ENCODE peak calls at places on chromosomes 3 and 15, in five cellular contexts. I is body of pancreas, Z is fibroblast of lung, K is aorta, J is thoracic aorta. H is an unnamed sample.

GRCh38 chr15:96887730-96888129 is 557.2 kb downstream of the NR2F2 start:
- DNase-seq in I (no peak), Z (peak; percentile 70), K (no peak), J (no peak), H (no peak)

GRCh38 chr15:84788500-84788899 is 28.7 kb upstream of the ALPK3 start:
- DNase-seq in I (no peak), Z (no peak), K (no peak), J (no peak), H (no peak)

GRCh38 chr15:31447893-31448634 is 121.4 kb downstream of the KLF13 start:
- DNase-seq in I (no peak), Z (no peak), K (no peak), J (no peak), H (no peak)

GRCh38 chr3:115146418-115147328 is at the start of gene ZBTB20:
- DNase-seq in I (peak; percentile 73), Z (peak; percentile 74), K (peak; percentile 81), J (peak; percentile 3), H (peak; percentile 63)

GRCh38 chr3:171190668-171191067 is 164.1 kb upstream of the SLC2A2 start:
- DNase-seq in I (no peak), Z (no peak), K (no peak), J (no peak), H (no peak)

GRCh38 chr3:27633224-27633545 is 88.9 kb downstream of the EOMES start:
- DNase-seq in I (no peak), Z (peak; percentile 66), K (no peak), J (no peak), H (no peak)

GRCh38 chr3:104849070-104849469 is 517.6 kb upstream of the ALCAM start:
- DNase-seq in I (no peak), Z (no peak), K (no peak), J (no peak), H (no peak)

GRCh38 chr3:66066963-66067617 is 28.4 kb upstream of the MAGI1 start:
- DNase-seq in I (no peak), Z (no peak), K (no peak), J (no peak), H (no peak)

GRCh38 chr15:69391046-69391757 is 22.9 kb upstream of the KIF23 start:
- DNase-seq in I (no peak), Z (no peak), K (no peak), J (no peak), H (no peak)

GRCh38 chr3:172324591-172325203 is 123.6 kb downstream of the GHSR start:
- DNase-seq in I (no peak), Z (no peak), K (peak; percentile 51), J (no peak), H (no peak)

GRCh38 chr15:98714906-98715305 is 66.6 kb downstream of the IGF1R start:
- DNase-seq in I (no peak), Z (no peak), K (no peak), J (no peak), H (no peak)

GRCh38 chr15:99057697-99058420 is 47.0 kb upstream of the SYNM start:
- DNase-seq in I (no peak), Z (no peak), K (no peak), J (no peak), H (no peak)

GRCh38 chr3:66372681-66373350 is 128.0 kb downstream of the LRIG1 start:
- DNase-seq in I (peak; percentile 80), Z (no peak), K (no peak), J (no peak), H (peak; percentile 19)

GRCh38 chr3:78868570-78868969 is 899.2 kb downstream of the ROBO1 start:
- DNase-seq in I (no peak), Z (no peak), K (no peak), J (no peak), H (no peak)

GRCh38 chr15:79050341-79050740 is 40.2 kb downstream of the RASGRF1 start:
- DNase-seq in I (no peak), Z (no peak), K (no peak), J (no peak), H (no peak)

GRCh38 chr3:11706604-11707003 is 62.9 kb upstream of the VGLL4 start:
- DNase-seq in I (no peak), Z (no peak), K (no peak), J (no peak), H (no peak)

GRCh38 chr3:53921296-53921695 is 29.6 kb upstream of the SELENOK start:
- DNase-seq in I (no peak), Z (peak; percentile 7), K (no peak), J (no peak), H (no peak)

GRCh38 chr15:72339777-72340177 is 19.8 kb upstream of the CELF6 start:
- DNase-seq in I (peak; percentile 19), Z (peak; percentile 95), K (no peak), J (no peak), H (no peak)

GRCh38 chr3:101950510-101950909 is 101.2 kb downstream of the NFKBIZ start:
- DNase-seq in I (no peak), Z (peak; percentile 24), K (no peak), J (no peak), H (no peak)

GRCh38 chr3:184174278-184174645 is 393 bp upstream of the AP2M1 start:
- DNase-seq in I (no peak), Z (no peak), K (no peak), J (no peak), H (no peak)

GRCh38 chr3:149134560-149134959 is 5.1 kb downstream of the HPS3 start:
- DNase-seq in I (no peak), Z (peak; percentile 14), K (no peak), J (no peak), H (no peak)

GRCh38 chr3:47394140-47394855 is 13.5 kb downstream of the PTPN23 start:
- DNase-seq in I (no peak), Z (no peak), K (no peak), J (no peak), H (no peak)

GRCh38 chr15:37101634-37102314 is 1.4 kb upstream of the MEIS2 start:
- DNase-seq in I (peak; percentile 78), Z (peak; percentile 74), K (peak; percentile 88), J (no peak), H (no peak)

GRCh38 chr15:43776101-43776717 is 557 bp downstream of the ELL3 start:
- DNase-seq in I (peak; percentile 40), Z (no peak), K (no peak), J (no peak), H (peak; percentile 13)

GRCh38 chr15:92294759-92295158 is 98.9 kb upstream of the ST8SIA2 start:
- DNase-seq in I (no peak), Z (no peak), K (no peak), J (no peak), H (no peak)

GRCh38 chr3:161028485-161029018 is 76.6 kb downstream of the B3GALNT1 start:
- DNase-seq in I (no peak), Z (no peak), K (no peak), J (no peak), H (no peak)

GRCh38 chr3:162161595-162161994 is 665.0 kb downstream of the OTOL1 start:
- DNase-seq in I (no peak), Z (no peak), K (no peak), J (no peak), H (no peak)

GRCh38 chr3:71640549-71640948 is 57.0 kb upstream of the FOXP1 start:
- DNase-seq in I (no peak), Z (no peak), K (no peak), J (no peak), H (no peak)
- H3K9me3 ChIP-seq in I (no peaks in the 10 kb centered on the region), Z (no peaks in the 10 kb centered on the region), K (no peaks in the 10 kb centered on the region), J (no peaks in the 10 kb centered on the region), H (no peaks in the 10 kb centered on the region)

GRCh38 chr15:66893294-66893693 is 172.1 kb upstream of the SMAD3 start:
- DNase-seq in I (no peak), Z (no peak), K (no peak), J (no peak), H (no peak)
- H3K9me3 ChIP-seq in I (no peaks in the 10 kb centered on the region), Z (no peaks in the 10 kb centered on the region), K (no peaks in the 10 kb centered on the region), J (peaks cover 3% of the 10 kb centered on the region), H (no peaks in the 10 kb centered on the region)

GRCh38 chr3:44762170-44762677 is 630 bp downstream of the KIF15 start:
- DNase-seq in I (no peak), Z (peak; percentile 14), K (no peak), J (no peak), H (no peak)

GRCh38 chr3:44762690-44763089 is 1.1 kb downstream of the KIF15 start:
- DNase-seq in I (no peak), Z (no peak), K (no peak), J (no peak), H (no peak)

GRCh38 chr3:44761347-44762169 is at the start of the genes KIAA1143 and KIF15:
- DNase-seq in I (peak; percentile 96), Z (peak; percentile 95), K (peak; percentile 98), J (peak; percentile 72), H (peak; percentile 93)

GRCh38 chr3:44764248-44764647 is 2.7 kb downstream of the KIF15 start:
- DNase-seq in I (no peak), Z (no peak), K (no peak), J (no peak), H (no peak)
- H3K9me3 ChIP-seq in I (no peaks in the 10 kb centered on the region), Z (no peaks in the 10 kb centered on the region), K (no peaks in the 10 kb centered on the region), J (no peaks in the 10 kb centered on the region), H (no peaks in the 10 kb centered on the region)

GRCh38 chr3:195999896-196000295 is 82.0 kb downstream of the TFRC start:
- DNase-seq in I (no peak), Z (no peak), K (no peak), J (no peak), H (no peak)
- H3K9me3 ChIP-seq in I (no peaks in the 10 kb centered on the region), Z (no peaks in the 10 kb centered on the region), K (no peaks in the 10 kb centered on the region), J (no peaks in the 10 kb centered on the region), H (no peaks in the 10 kb centered on the region)